ENCODE peak calls at places on chromosomes 6 and 20, in eight cellular contexts. One of them, this sample, is unnamed.

GRCh38 chr20:2750343-2751251 is 49.8 kb downstream of the CPXM1 start:
- DNase-seq in NCI-H1930: no peak
- DNase-seq in right cardiac atrium: peak; percentile 70
- DNase-seq in activated effector memory CD4-positive, alpha-beta T cell treated with anti-CD3 and anti-CD28 coated beads, Interleukin-2, amount 50 U/mL, for 16 hours: peak; percentile 63
- DNase-seq in amygdala: no peak
- DNase-seq in amniotic stem cell: no peak
- DNase-seq in thoracic aorta: no peak
- DNase-seq in RCC 7860: no peak
- DNase-seq in this sample: no peak

GRCh38 chr6:70503813-70504465 is 62.8 kb upstream of the SDHAF4 start:
- DNase-seq in NCI-H1930: no peak
- DNase-seq in right cardiac atrium: no peak
- DNase-seq in activated effector memory CD4-positive, alpha-beta T cell treated with anti-CD3 and anti-CD28 coated beads, Interleukin-2, amount 50 U/mL, for 16 hours: no peak
- DNase-seq in amygdala: no peak
- DNase-seq in amniotic stem cell: no peak
- DNase-seq in thoracic aorta: no peak
- DNase-seq in RCC 7860: no peak
- DNase-seq in this sample: no peak

GRCh38 chr6:56889492-56889891 is 65.4 kb upstream of the BEND6 start:
- DNase-seq in NCI-H1930: no peak
- DNase-seq in right cardiac atrium: no peak
- DNase-seq in activated effector memory CD4-positive, alpha-beta T cell treated with anti-CD3 and anti-CD28 coated beads, Interleukin-2, amount 50 U/mL, for 16 hours: no peak
- DNase-seq in amygdala: no peak
- DNase-seq in amniotic stem cell: no peak
- DNase-seq in thoracic aorta: no peak
- DNase-seq in RCC 7860: no peak
- DNase-seq in this sample: no peak

GRCh38 chr20:40524071-40524470 is 165.0 kb downstream of the MAFB start:
- DNase-seq in NCI-H1930: no peak
- DNase-seq in right cardiac atrium: no peak
- DNase-seq in activated effector memory CD4-positive, alpha-beta T cell treated with anti-CD3 and anti-CD28 coated beads, Interleukin-2, amount 50 U/mL, for 16 hours: no peak
- DNase-seq in amygdala: no peak
- DNase-seq in amniotic stem cell: no peak
- DNase-seq in thoracic aorta: no peak
- DNase-seq in RCC 7860: no peak
- DNase-seq in this sample: no peak

GRCh38 chr6:37017606-37018005 is 12.2 kb downstream of the FGD2 start:
- DNase-seq in NCI-H1930: no peak
- DNase-seq in right cardiac atrium: no peak
- DNase-seq in activated effector memory CD4-positive, alpha-beta T cell treated with anti-CD3 and anti-CD28 coated beads, Interleukin-2, amount 50 U/mL, for 16 hours: no peak
- DNase-seq in amygdala: no peak
- DNase-seq in amniotic stem cell: no peak
- DNase-seq in thoracic aorta: no peak
- DNase-seq in RCC 7860: no peak
- DNase-seq in this sample: no peak

GRCh38 chr20:1536893-1537730 is 20.4 kb downstream of the SIRPD start:
- DNase-seq in NCI-H1930: no peak
- DNase-seq in right cardiac atrium: no peak
- DNase-seq in activated effector memory CD4-positive, alpha-beta T cell treated with anti-CD3 and anti-CD28 coated beads, Interleukin-2, amount 50 U/mL, for 16 hours: no peak
- DNase-seq in amygdala: no peak
- DNase-seq in amniotic stem cell: no peak
- DNase-seq in thoracic aorta: no peak
- DNase-seq in RCC 7860: no peak
- DNase-seq in this sample: no peak

GRCh38 chr20:9200620-9201019 is 131.7 kb downstream of the PLCB4 start:
- DNase-seq in NCI-H1930: no peak
- DNase-seq in right cardiac atrium: no peak
- DNase-seq in activated effector memory CD4-positive, alpha-beta T cell treated with anti-CD3 and anti-CD28 coated beads, Interleukin-2, amount 50 U/mL, for 16 hours: no peak
- DNase-seq in amygdala: no peak
- DNase-seq in amniotic stem cell: peak; percentile 16
- DNase-seq in thoracic aorta: no peak
- DNase-seq in RCC 7860: peak; percentile 85
- DNase-seq in this sample: no peak

GRCh38 chr6:14499804-14500203 is 382.2 kb downstream of the CD83 start:
- DNase-seq in NCI-H1930: no peak
- DNase-seq in right cardiac atrium: no peak
- DNase-seq in activated effector memory CD4-positive, alpha-beta T cell treated with anti-CD3 and anti-CD28 coated beads, Interleukin-2, amount 50 U/mL, for 16 hours: no peak
- DNase-seq in amygdala: no peak
- DNase-seq in amniotic stem cell: peak; percentile 79
- DNase-seq in thoracic aorta: no peak
- DNase-seq in RCC 7860: peak; percentile 95
- DNase-seq in this sample: no peak

GRCh38 chr6:150622941-150623874 is 23.5 kb downstream of the PLEKHG1 start:
- DNase-seq in NCI-H1930: no peak
- DNase-seq in right cardiac atrium: no peak
- DNase-seq in activated effector memory CD4-positive, alpha-beta T cell treated with anti-CD3 and anti-CD28 coated beads, Interleukin-2, amount 50 U/mL, for 16 hours: no peak
- DNase-seq in amygdala: no peak
- DNase-seq in amniotic stem cell: no peak
- DNase-seq in thoracic aorta: no peak
- DNase-seq in RCC 7860: no peak
- DNase-seq in this sample: no peak

GRCh38 chr6:7647504-7647903 is 57.5 kb downstream of the SNRNP48 start:
- DNase-seq in NCI-H1930: no peak
- DNase-seq in right cardiac atrium: no peak
- DNase-seq in activated effector memory CD4-positive, alpha-beta T cell treated with anti-CD3 and anti-CD28 coated beads, Interleukin-2, amount 50 U/mL, for 16 hours: no peak
- DNase-seq in amygdala: no peak
- DNase-seq in amniotic stem cell: no peak
- DNase-seq in thoracic aorta: no peak
- DNase-seq in RCC 7860: no peak
- DNase-seq in this sample: no peak

GRCh38 chr6:134307870-134308269 is 10.0 kb downstream of the SGK1 start:
- DNase-seq in NCI-H1930: no peak
- DNase-seq in right cardiac atrium: no peak
- DNase-seq in activated effector memory CD4-positive, alpha-beta T cell treated with anti-CD3 and anti-CD28 coated beads, Interleukin-2, amount 50 U/mL, for 16 hours: no peak
- DNase-seq in amygdala: no peak
- DNase-seq in amniotic stem cell: no peak
- DNase-seq in thoracic aorta: no peak
- DNase-seq in RCC 7860: no peak
- DNase-seq in this sample: no peak

GRCh38 chr6:134537146-134537555 is 219.2 kb upstream of the SGK1 start:
- DNase-seq in NCI-H1930: no peak
- DNase-seq in right cardiac atrium: no peak
- DNase-seq in activated effector memory CD4-positive, alpha-beta T cell treated with anti-CD3 and anti-CD28 coated beads, Interleukin-2, amount 50 U/mL, for 16 hours: no peak
- DNase-seq in amygdala: no peak
- DNase-seq in amniotic stem cell: peak; percentile 67
- DNase-seq in thoracic aorta: no peak
- DNase-seq in RCC 7860: peak; percentile 99
- DNase-seq in this sample: no peak

GRCh38 chr20:47262365-47263013 is 94.0 kb downstream of the ZMYND8 start:
- DNase-seq in NCI-H1930: no peak
- DNase-seq in right cardiac atrium: no peak
- DNase-seq in activated effector memory CD4-positive, alpha-beta T cell treated with anti-CD3 and anti-CD28 coated beads, Interleukin-2, amount 50 U/mL, for 16 hours: no peak
- DNase-seq in amygdala: no peak
- DNase-seq in amniotic stem cell: no peak
- DNase-seq in thoracic aorta: no peak
- DNase-seq in RCC 7860: no peak
- DNase-seq in this sample: peak; percentile 74